ENCODE peak calls at places on chromosomes 1 and 21, in four cellular contexts. I, D, R and G are unnamed samples.

GRCh38 chr1:237677979-237678378 is 212.7 kb downstream of the ZP4 start:
- DNase-seq in R (no peak), D (no peak), I (no peak), G (no peak)

GRCh38 chr1:169499807-169500206 is 14.1 kb upstream of the SLC19A2 start:
- DNase-seq in R (no peak), I (no peak), D (no peak), G (no peak)

GRCh38 chr21:27476696-27477095 is 509.8 kb upstream of the ADAMTS5 start:
- DNase-seq in I (no peak), R (no peak), D (no peak), G (no peak)

GRCh38 chr1:247113094-247113497 is 8.9 kb upstream of the ZNF669 start:
- DNase-seq in I (no peak), D (no peak), R (peak), G (no peak)

GRCh38 chr1:153968000-153968363 is 280 bp downstream of the CREB3L4 start:
- DNase-seq in D (no peak), I (no peak), R (no peak), G (no peak)

GRCh38 chr1:160821627-160822026 is 25.7 kb downstream of the LY9 start:
- DNase-seq in I (no peak), D (peak), R (no peak), G (peak)

GRCh38 chr1:31587720-31588423 is 11.6 kb downstream of the TINAGL1 start:
- DNase-seq in I (no peak), R (peak), D (peak), G (peak)

GRCh38 chr1:167927075-167927754 is 9.3 kb upstream of the DCAF6 start:
- DNase-seq in R (no peak), D (no peak), I (no peak), G (no peak)

GRCh38 chr1:30522031-30523004 is 201.1 kb downstream of the MATN1 start:
- DNase-seq in R (no peak), I (no peak), D (no peak), G (no peak)

GRCh38 chr21:42421018-42421793 is 17.5 kb downstream of the UBASH3A start:
- DNase-seq in R (no peak), D (no peak), I (no peak), G (no peak)

GRCh38 chr1:89288051-89288340 is 15.3 kb upstream of the GBP5 start:
- DNase-seq in D (no peak), I (no peak), R (no peak), G (no peak)

GRCh38 chr1:89291276-89291675 is 18.6 kb upstream of the GBP5 start:
- DNase-seq in R (no peak), I (no peak), D (no peak), G (no peak)

GRCh38 chr1:89287182-89288050 is 14.8 kb upstream of the GBP5 start:
- DNase-seq in R (no peak), I (no peak), D (no peak), G (no peak)

GRCh38 chr1:89285715-89286380 is 13.2 kb upstream of the GBP5 start:
- DNase-seq in D (no peak), R (no peak), I (no peak), G (no peak)

DNA sequence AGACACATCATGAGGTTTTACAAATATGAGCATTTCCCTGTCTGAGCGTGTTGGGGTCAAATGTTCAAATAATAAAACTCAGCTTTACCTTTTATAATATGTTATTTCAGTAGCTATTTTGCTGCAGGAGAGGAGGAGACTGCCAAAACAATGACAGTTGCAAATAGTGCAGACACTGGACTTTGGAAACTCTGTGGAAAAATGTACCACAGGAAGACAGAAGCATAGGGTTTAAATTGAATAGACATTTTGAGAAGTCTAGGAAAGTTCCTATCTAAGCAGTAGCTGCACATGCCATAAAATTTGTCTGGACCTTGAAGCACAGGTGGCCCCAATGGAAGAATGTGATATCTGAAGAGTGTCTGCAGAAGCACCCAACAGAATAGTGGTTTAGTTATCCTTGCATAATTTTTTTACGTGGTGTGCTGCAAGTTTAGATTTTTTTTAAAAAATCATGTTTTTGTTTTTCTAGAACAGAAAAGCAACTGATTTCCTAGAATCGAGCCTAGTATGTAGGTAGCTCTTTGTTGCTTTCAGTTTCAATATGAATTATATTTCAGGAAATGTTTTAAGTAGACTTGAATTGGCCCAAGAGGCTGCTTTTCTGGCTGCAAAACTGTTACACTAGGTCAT is 14.0 kb upstream of the GBP5 start:
- DNase-seq in D (no peak), I (no peak), R (no peak), G (no peak)
- TF ChIP-seq TARDBP in D (no peak), I (no peak), R (no peak), G (no peak)

GRCh38 chr1:181075727-181076350 is 12.7 kb upstream of the IER5 start:
- DNase-seq in R (no peak), I (no peak), D (no peak), G (no peak)
- TF ChIP-seq SP1 in R (no peak), I (no peak), D (no peak), G (no peak)

GRCh38 chr1:51331206-51332100 is 1.1 kb upstream of the TTC39A start:
- DNase-seq in I (peak), D (peak), R (peak), G (peak)
- TF ChIP-seq TARDBP in I (no peak), D (peak), R (no peak), G (no peak)

GRCh38 chr1:236057546-236057945 is 7.3 kb downstream of the NID1 start:
- DNase-seq in D (no peak), R (no peak), I (no peak), G (no peak)

GRCh38 chr1:236059011-236059410 is 5.9 kb downstream of the NID1 start:
- DNase-seq in R (no peak), I (no peak), D (no peak), G (no peak)

GRCh38 chr1:236063551-236063918 is 1.4 kb downstream of the NID1 start:
- DNase-seq in R (no peak), D (no peak), I (no peak), G (no peak)

GRCh38 chr1:236060286-236060685 is 4.6 kb downstream of the NID1 start:
- DNase-seq in R (no peak), I (no peak), D (no peak), G (no peak)

DNA sequence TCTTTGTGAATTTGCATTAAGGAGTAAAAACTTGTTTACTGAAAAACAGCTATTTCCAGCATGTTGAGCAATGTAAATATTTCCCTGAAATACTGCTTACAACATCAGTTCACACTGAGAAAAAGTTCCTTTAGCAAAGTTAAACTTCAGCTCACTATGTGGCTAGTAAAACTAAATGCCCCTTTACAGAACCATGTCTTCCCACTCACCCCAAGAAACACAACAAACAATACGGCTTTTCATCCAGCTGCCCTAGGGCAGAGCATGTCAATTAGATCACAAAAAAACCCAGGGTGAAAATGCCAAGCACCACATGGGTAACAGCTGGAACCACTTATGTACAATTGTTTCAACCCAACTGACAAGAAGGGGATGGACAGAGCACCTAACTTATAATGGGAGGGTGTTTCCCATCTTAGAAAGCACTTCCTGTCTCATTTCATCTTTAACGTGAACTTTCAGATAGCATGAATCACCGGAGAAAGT is 6.7 kb downstream of the NID1 start:
- DNase-seq in I (peak), D (no peak), R (no peak), G (no peak)
- TF ChIP-seq SP1 in I (no peak), D (no peak), R (no peak), G (no peak)

DNA sequence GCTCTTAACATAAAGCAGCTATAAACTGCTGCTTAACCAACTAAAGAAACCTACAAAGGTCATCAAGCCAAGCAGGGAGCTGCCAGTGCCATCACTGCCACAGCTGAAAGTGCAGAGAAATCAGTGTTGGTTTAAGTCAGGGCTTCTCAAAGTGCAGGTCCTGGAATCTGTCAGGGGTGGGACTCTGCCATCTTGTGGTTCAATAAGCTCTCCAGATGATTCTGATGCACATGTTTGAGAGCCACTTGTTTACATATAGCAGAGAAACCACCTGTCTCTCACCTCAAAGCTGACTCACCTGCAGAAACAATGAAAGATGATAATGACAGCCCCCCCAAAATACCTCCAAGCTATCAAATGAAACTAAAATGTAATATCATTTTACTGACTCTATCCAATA is 49.3 kb downstream of the SH3GLB1 start:
- DNase-seq in R (peak), D (no peak), I (no peak), G (peak)
- TF ChIP-seq TARDBP in R (no peak), D (no peak), I (no peak), G (no peak)

GRCh38 chr1:24986372-24986979 is 56.4 kb upstream of the RUNX3 start:
- DNase-seq in R (no peak), I (no peak), D (no peak), G (no peak)
- TF ChIP-seq SP1 in R (no peak), I (no peak), D (no peak), G (no peak)

GRCh38 chr1:41568204-41568603 is 83.7 kb upstream of the EDN2 start:
- DNase-seq in D (no peak), I (no peak), R (no peak), G (no peak)

GRCh38 chr1:41562328-41562727 is 77.8 kb upstream of the EDN2 start:
- DNase-seq in I (no peak), D (no peak), R (no peak), G (no peak)

GRCh38 chr1:41572224-41572623 is 87.7 kb upstream of the EDN2 start:
- DNase-seq in D (no peak), I (no peak), R (no peak), G (no peak)

GRCh38 chr1:41566969-41567368 is 82.5 kb upstream of the EDN2 start:
- DNase-seq in D (no peak), R (no peak), I (no peak), G (no peak)

GRCh38 chr1:41566274-41566885 is 81.9 kb upstream of the EDN2 start:
- DNase-seq in D (no peak), I (no peak), R (no peak), G (no peak)
- TF ChIP-seq TARDBP in D (no peak), I (no peak), R (no peak), G (no peak)